ENCODE peak calls at places on chromosomes 3 and 15, in nine cellular contexts. K is thyroid gland, B is uterus, X is lower leg skin, P is heart left ventricle, N is ovary, E is breast epithelium, G is IMR-90, C is esophagus squamous epithelium. J is an unnamed sample.

GRCh38 chr15:76060098-76060989 is 559 bp downstream of the TMEM266 start:
- DNase-seq in K (no peak), B (no peak), X (no peak), P (no peak), N (no peak), E (no peak), G (no peak), C (no peak), J (no peak)

GRCh38 chr15:66938114-66938830 is 127.1 kb upstream of the SMAD3 start:
- DNase-seq in K (no peak), B (no peak), X (peak), P (no peak), N (no peak), E (no peak), G (no peak), C (no peak), J (no peak)

GRCh38 chr15:89673162-89673506 is 6.0 kb downstream of the PLIN1 start:
- DNase-seq in K (no peak), B (no peak), X (peak), P (no peak), N (no peak), E (no peak), G (no peak), C (no peak), J (no peak)

GRCh38 chr3:69182588-69183299 is 60.3 kb upstream of the LMOD3 start:
- DNase-seq in K (no peak), B (no peak), X (no peak), P (no peak), N (no peak), E (no peak), G (peak), C (no peak), J (no peak)

GRCh38 chr3:72615182-72615581 is 233.1 kb downstream of the SHQ1 start:
- DNase-seq in K (no peak), B (no peak), X (no peak), P (no peak), N (no peak), E (no peak), G (no peak), C (no peak), J (no peak)

GRCh38 chr3:66450389-66451022 is 50.3 kb downstream of the LRIG1 start:
- DNase-seq in K (peak), B (peak), X (no peak), P (peak), N (peak), E (no peak), G (peak), C (no peak), J (peak)

GRCh38 chr3:18772699-18773305 is 347.7 kb upstream of the SATB1 start:
- DNase-seq in K (no peak), B (no peak), X (no peak), P (no peak), N (no peak), E (no peak), G (no peak), C (no peak), J (no peak)

GRCh38 chr15:77483426-77483825 is 62.7 kb downstream of the HMG20A start:
- DNase-seq in K (no peak), B (no peak), X (no peak), P (no peak), N (no peak), E (no peak), G (no peak), C (no peak), J (no peak)

GRCh38 chr15:47857384-47858168 is 140.3 kb downstream of the SEMA6D start:
- DNase-seq in K (no peak), B (no peak), X (no peak), P (no peak), N (no peak), E (no peak), G (no peak), C (no peak), J (no peak)

GRCh38 chr3:132622148-132622547 is 25.1 kb downstream of the ACKR4 start:
- DNase-seq in K (no peak), B (no peak), X (no peak), P (no peak), N (no peak), E (no peak), G (no peak), C (no peak), J (no peak)

GRCh38 chr15:76401285-76401684 is 64.7 kb downstream of the ISL2 start:
- DNase-seq in K (no peak), B (no peak), X (no peak), P (no peak), N (no peak), E (no peak), G (peak), C (no peak), J (no peak)

GRCh38 chr3:117660941-117661635 is 951.5 kb downstream of the TUSC7 start:
- DNase-seq in K (no peak), B (no peak), X (no peak), P (no peak), N (no peak), E (no peak), G (peak), C (no peak), J (no peak)

GRCh38 chr15:70094690-70095311 is 2.9 kb downstream of the TLE3 start:
- DNase-seq in K (peak), B (no peak), X (no peak), P (no peak), N (no peak), E (no peak), G (no peak), C (no peak), J (no peak)

GRCh38 chr15:97993310-97993738 is 32.8 kb downstream of the ARRDC4 start:
- DNase-seq in K (no peak), B (no peak), X (no peak), P (no peak), N (no peak), E (no peak), G (no peak), C (no peak), J (peak)

GRCh38 chr3:13700362-13700761 is 151.4 kb downstream of the FBLN2 start:
- DNase-seq in K (no peak), B (no peak), X (no peak), P (no peak), N (no peak), E (no peak), G (no peak), C (no peak), J (no peak)

GRCh38 chr3:141368925-141369794 is 856 bp downstream of the ZBTB38 start:
- DNase-seq in K (no peak), B (no peak), X (no peak), P (no peak), N (no peak), E (no peak), G (peak), C (no peak), J (no peak)

GRCh38 chr3:197854596-197855343 is 63.7 kb downstream of the LRCH3 start:
- DNase-seq in K (no peak), B (no peak), X (no peak), P (no peak), N (peak), E (no peak), G (peak), C (no peak), J (no peak)

GRCh38 chr3:17050051-17050450 is 165.3 kb downstream of the PLCL2 start:
- DNase-seq in K (no peak), B (no peak), X (no peak), P (no peak), N (no peak), E (no peak), G (no peak), C (no peak), J (no peak)

GRCh38 chr3:42493798-42494151 is 8.7 kb upstream of the VIPR1 start:
- DNase-seq in K (no peak), B (peak), X (peak), P (no peak), N (no peak), E (peak), G (no peak), C (no peak), J (peak)

GRCh38 chr15:55108858-55109518 is 87.8 kb downstream of the RSL24D1 start:
- DNase-seq in K (peak), B (no peak), X (peak), P (peak), N (peak), E (peak), G (peak), C (no peak), J (peak)

GRCh38 chr15:62848631-62849050 is 193.9 kb upstream of the TPM1 start:
- DNase-seq in K (no peak), B (no peak), X (peak), P (no peak), N (no peak), E (no peak), G (peak), C (no peak), J (no peak)

GRCh38 chr15:101014921-101015841 is 96.0 kb downstream of the LRRK1 start:
- DNase-seq in K (peak), B (peak), X (peak), P (peak), N (peak), E (peak), G (peak), C (no peak), J (peak)

GRCh38 chr3:88149516-88150362 is at the start of gene C3orf38:
- DNase-seq in K (peak), B (peak), X (peak), P (peak), N (peak), E (peak), G (peak), C (peak), J (peak)
- TF ChIP-seq POLR2A in K (no peak), B (no peak), X (no peak), P (peak), N (peak), E (peak), G (no peak), C (peak), J (peak)

DNA sequence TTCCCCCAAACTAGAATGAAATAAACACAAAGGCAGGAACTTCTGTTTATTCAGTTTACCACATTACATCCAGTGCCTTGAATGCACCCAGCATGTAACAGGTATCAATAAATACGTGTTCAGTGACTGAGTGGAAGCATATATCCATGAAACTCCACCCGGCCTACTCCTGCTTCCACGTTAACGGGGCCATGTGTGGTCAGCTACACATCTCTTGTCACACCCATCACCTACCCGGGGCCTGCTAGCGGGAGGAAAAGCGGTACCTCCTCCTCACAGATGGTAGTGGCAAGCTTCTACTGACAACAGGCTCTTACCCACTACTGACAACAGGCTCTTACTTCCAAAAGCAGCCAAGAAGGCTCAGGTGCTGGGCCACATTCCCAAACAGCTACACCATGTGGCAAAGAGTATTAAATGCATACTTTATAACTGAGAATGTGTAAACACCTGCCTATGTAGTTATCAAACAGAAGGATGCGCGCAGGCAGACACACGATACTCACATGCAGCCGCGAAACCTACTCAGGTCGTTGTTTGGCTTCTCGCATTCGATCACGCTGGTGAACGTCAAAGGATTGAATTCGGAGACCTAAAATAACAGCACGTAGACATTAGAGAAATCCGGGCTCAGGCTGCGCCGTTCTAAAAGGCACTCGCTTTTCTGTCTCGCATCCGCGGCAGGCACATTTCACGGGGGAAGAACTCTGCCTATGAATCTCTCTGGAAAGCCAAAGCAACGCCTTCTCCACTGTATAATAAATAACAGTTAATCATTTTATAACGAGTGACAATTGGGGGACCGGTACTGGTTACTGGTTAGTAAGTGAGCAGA is 127.4 kb downstream of the ATP10A start:
- DNase-seq in K (no peak), B (no peak), X (no peak), P (no peak), N (no peak), E (no peak), G (no peak), C (no peak), J (no peak)
- TF ChIP-seq CTCF in K (no peak), B (no peak), X (no peak), P (no peak), N (no peak), E (no peak), G (no peak), C (no peak), J (no peak)

GRCh38 chr15:74958320-74958907 is 1.8 kb upstream of the RPP25 start:
- DNase-seq in K (peak), B (peak), X (peak), P (peak), N (no peak), E (peak), G (no peak), C (no peak), J (peak)
- TF ChIP-seq POLR2A in K (no peak), B (no peak), X (no peak), P (peak), N (no peak), E (no peak), G (no peak), C (peak), J (no peak)

DNA sequence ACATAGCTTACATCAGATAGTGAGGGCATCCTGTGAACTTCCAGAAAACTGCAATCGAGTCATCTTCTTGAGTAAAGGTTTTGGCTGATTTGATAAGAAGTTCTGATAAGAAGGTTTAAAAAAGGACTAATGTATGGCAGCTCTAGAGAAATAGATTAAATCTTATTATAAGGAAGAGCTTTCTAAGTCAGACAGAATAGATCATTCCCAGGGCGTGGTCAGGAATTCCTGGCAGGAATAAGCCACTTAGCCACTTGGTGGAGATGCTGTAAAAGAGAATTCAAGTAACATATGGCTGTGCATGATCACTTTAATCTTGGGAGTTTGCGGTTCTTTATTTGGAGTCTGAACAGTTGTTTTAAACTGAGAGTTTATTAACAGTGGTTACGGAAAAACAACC is 17.4 kb downstream of the PGBD4 start:
- DNase-seq in K (no peak), B (no peak), X (no peak), P (no peak), N (no peak), E (no peak), G (no peak), C (no peak), J (no peak)
- TF ChIP-seq CTCF in K (no peak), B (no peak), X (no peak), P (no peak), N (no peak), E (no peak), G (no peak), C (no peak), J (no peak)

DNA sequence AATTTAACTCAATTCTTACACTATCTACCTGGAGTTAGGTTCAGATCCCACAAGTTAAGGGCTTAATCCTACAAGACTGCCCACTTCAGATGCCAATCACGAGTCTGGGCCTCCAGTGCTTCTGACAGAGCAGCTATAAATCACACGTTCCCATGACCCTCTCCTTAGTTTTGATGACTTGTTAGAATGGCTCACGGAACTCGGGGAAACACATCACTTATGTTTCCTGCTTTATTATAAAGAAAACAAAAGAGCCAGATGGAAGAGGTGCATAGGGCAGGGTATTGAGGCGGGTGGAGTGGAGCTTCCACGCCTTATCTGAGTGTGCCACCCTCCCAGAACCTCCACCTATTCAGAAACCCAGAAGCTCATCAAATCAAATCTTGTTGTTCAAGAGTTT is 170.8 kb downstream of the MOBP start:
- DNase-seq in K (no peak), B (no peak), X (no peak), P (no peak), N (no peak), E (no peak), G (no peak), C (no peak), J (no peak)
- TF ChIP-seq POLR2A in K (no peak), B (no peak), X (no peak), P (no peak), N (no peak), E (no peak), G (no peak), C (no peak), J (no peak)

GRCh38 chr15:68316061-68316804 is 38.7 kb downstream of the FEM1B start:
- DNase-seq in K (no peak), B (peak), X (peak), P (no peak), N (no peak), E (peak), G (no peak), C (no peak), J (peak)
- TF ChIP-seq CTCF in K (no peak), B (no peak), X (no peak), P (no peak), N (no peak), E (no peak), G (peak), C (peak), J (no peak)

GRCh38 chr3:51384145-51384729 is 854 bp upstream of the MANF start:
- DNase-seq in K (peak), B (no peak), X (no peak), P (no peak), N (peak), E (no peak), G (no peak), C (no peak), J (peak)

GRCh38 chr3:51386159-51386851 is 1.2 kb downstream of the MANF start:
- DNase-seq in K (no peak), B (no peak), X (peak), P (no peak), N (no peak), E (no peak), G (no peak), C (no peak), J (no peak)

GRCh38 chr3:51386852-51387229 is 1.8 kb downstream of the MANF start:
- DNase-seq in K (no peak), B (no peak), X (peak), P (no peak), N (no peak), E (no peak), G (no peak), C (no peak), J (peak)

GRCh38 chr3:51384730-51385473 is at the start of gene MANF:
- DNase-seq in K (peak), B (peak), X (peak), P (peak), N (peak), E (peak), G (peak), C (peak), J (peak)

GRCh38 chr3:51385621-51386091 is 565 bp downstream of the MANF start:
- DNase-seq in K (no peak), B (no peak), X (peak), P (no peak), N (no peak), E (no peak), G (no peak), C (no peak), J (peak)
- TF ChIP-seq POLR2A in K (no peak), B (no peak), X (no peak), P (no peak), N (no peak), E (no peak), G (no peak), C (no peak), J (no peak)

GRCh38 chr3:159825216-159825854 is 163.3 kb upstream of the IL12A start:
- DNase-seq in K (no peak), B (no peak), X (no peak), P (no peak), N (no peak), E (no peak), G (no peak), C (no peak), J (no peak)
- TF ChIP-seq CTCF in K (no peak), B (no peak), X (no peak), P (no peak), N (no peak), E (no peak), G (no peak), C (no peak), J (no peak)

GRCh38 chr3:187744169-187745151 is 808 bp downstream of the BCL6 start:
- DNase-seq in K (peak), B (peak), X (peak), P (peak), N (peak), E (no peak), G (peak), C (no peak), J (peak)
- TF ChIP-seq POLR2A in K (no peak), B (no peak), X (no peak), P (no peak), N (peak), E (no peak), G (no peak), C (no peak), J (peak)

DNA sequence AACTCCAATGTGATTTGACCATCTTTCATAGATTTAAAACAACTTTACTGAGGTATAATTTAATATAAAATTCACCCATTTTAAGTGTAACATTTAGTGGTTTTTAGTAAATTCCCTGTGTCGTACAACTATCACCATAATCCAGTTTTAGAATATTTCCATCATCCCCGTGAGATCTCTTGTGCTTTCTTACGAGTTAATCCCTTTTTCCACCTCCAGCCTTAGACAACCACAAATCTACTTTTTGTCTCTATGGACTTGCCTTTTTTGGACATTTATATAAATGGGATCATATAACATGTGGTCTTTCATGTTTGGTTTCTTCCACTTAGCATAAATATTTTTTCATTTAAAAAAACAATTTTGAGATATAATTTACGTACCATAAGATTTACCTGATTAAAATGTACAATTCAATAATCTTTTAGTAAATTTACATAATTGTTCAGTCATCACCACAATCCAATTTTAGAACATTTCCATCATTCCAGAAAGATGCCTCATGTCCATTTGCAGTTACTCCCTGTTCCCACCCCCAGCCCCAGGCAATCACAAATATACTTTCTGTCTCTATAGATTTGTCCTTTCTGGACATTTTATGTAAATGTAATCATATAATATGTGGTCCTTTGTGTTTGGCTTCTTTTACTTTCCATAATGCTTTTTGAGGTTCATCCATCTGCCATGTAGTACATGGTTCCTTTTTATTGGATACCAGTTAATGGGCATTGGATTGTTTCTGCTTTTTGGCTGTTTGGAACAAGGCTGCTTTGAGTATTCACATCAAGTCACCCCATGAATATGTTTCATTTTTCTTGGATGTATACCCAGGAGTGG is 3.0 kb downstream of the OXSR1 start:
- DNase-seq in K (no peak), B (no peak), X (no peak), P (no peak), N (no peak), E (no peak), G (peak), C (no peak), J (no peak)
- TF ChIP-seq CTCF in K (no peak), B (no peak), X (no peak), P (no peak), N (no peak), E (no peak), G (no peak), C (no peak), J (no peak)